ENCODE peak calls at places on chromosomes 4 and X, in nine cellular contexts. L is right lobe of liver, X is HCT116, Q is ovary, A is transverse colon, S is suprapubic skin, B is K562, Y is adrenal gland, R is stomach. U is an unnamed sample.

GRCh38 chrX:21384178-21384577 is 10.0 kb downstream of the CNKSR2 start:
- DNase-seq in L (no peak), X (no peak), Q (no peak), A (no peak), S (no peak), B (no peak), Y (no peak), R (no peak), U (no peak)

GRCh38 chr4:3708103-3708510 is 58.1 kb upstream of the ADRA2C start:
- DNase-seq in L (peak), X (no peak), Q (peak), A (no peak), S (peak), B (no peak), Y (peak), R (no peak), U (peak)

GRCh38 chr4:80173841-80174240 is 23.5 kb upstream of the PRDM8 start:
- DNase-seq in L (no peak), X (no peak), Q (no peak), A (no peak), S (no peak), B (no peak), Y (no peak), R (no peak), U (no peak)

GRCh38 chr4:168039593-168039992 is 52.7 kb upstream of the ANXA10 start:
- DNase-seq in L (no peak), X (no peak), Q (no peak), A (no peak), S (no peak), B (no peak), Y (no peak), R (no peak), U (no peak)

GRCh38 chrX:49995021-49995731 is 72.8 kb downstream of the CLCN5 start:
- DNase-seq in L (no peak), X (peak), Q (no peak), A (no peak), S (no peak), B (peak), Y (no peak), R (no peak), U (no peak)

GRCh38 chrX:82362550-82362949 is 1145.5 kb upstream of the POU3F4 start:
- DNase-seq in L (peak), X (no peak), Q (no peak), A (no peak), S (no peak), B (no peak), Y (no peak), R (no peak), U (no peak)

GRCh38 chrX:93874554-93874953 is 200.5 kb downstream of the FAM133A start:
- DNase-seq in L (no peak), X (no peak), Q (no peak), A (no peak), S (no peak), B (peak), Y (no peak), R (no peak), U (no peak)

GRCh38 chr4:83855044-83855443 is 319.1 kb downstream of the GPAT3 start:
- DNase-seq in L (no peak), X (peak), Q (no peak), A (no peak), S (no peak), B (no peak), Y (no peak), R (no peak), U (no peak)

GRCh38 chr4:96809563-96809962 is 969.7 kb downstream of the PDHA2 start:
- DNase-seq in L (no peak), X (no peak), Q (no peak), A (no peak), S (no peak), B (no peak), Y (no peak), R (no peak), U (no peak)

GRCh38 chr4:6824772-6825402 is 42.4 kb downstream of the KIAA0232 start:
- DNase-seq in L (no peak), X (no peak), Q (no peak), A (no peak), S (no peak), B (no peak), Y (no peak), R (no peak), U (no peak)

DNA sequence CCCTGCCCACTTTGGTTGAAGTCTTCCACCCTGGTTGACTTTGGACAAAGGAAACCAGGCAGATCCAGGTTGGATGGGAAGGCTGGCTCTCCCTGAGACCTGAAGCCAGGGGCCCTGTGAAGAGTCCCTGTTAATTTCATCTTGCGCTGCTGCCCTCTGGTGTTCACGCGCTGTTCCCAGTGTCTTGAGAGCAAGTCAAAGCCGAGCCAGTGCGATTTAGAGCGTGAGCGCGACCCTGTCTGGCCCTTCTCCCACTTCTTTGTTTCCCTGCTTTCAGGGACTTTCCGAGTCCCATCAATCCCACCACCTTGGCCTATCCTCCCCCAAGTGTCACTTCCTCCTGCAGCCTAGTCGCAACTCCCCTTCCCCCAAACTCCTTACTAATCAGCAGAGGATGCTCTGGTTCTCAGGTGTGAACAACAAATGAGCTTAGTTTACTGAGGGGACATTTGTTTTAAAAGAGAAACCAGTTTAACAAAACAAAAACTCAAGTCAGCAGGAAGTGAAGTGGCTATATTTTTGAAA is 25.8 kb upstream of the CHRNA9 start:
- DNase-seq in L (peak), X (peak), Q (peak), A (peak), S (peak), B (peak), Y (peak), R (peak), U (peak)
- H3K4me3 ChIP-seq in L (no peak), X (peak), Q (no peak), A (no peak), S (no peak), B (no peak), Y (no peak), R (no peak), U (no peak)

GRCh38 chr4:176883681-176884418 is 91.1 kb upstream of the VEGFC start:
- DNase-seq in L (no peak), X (no peak), Q (no peak), A (no peak), S (no peak), B (no peak), Y (no peak), R (no peak), U (no peak)
- TF ChIP-seq POLR2A in L (no peak), X (no peak), Q (no peak), A (no peak), S (no peak), B (no peak), Y (no peak), R (no peak), U (no peak)

GRCh38 chr4:88518911-88519310 is 4.7 kb downstream of the PYURF start:
- DNase-seq in L (no peak), X (no peak), Q (no peak), A (no peak), S (no peak), B (no peak), Y (no peak), R (no peak), U (no peak)

GRCh38 chr4:88522702-88523324 is 763 bp downstream of the PYURF start:
- DNase-seq in L (peak), X (no peak), Q (peak), A (peak), S (no peak), B (peak), Y (peak), R (peak), U (peak)

GRCh38 chr4:88526221-88526815 is 2.7 kb upstream of the PYURF start:
- DNase-seq in L (no peak), X (no peak), Q (no peak), A (no peak), S (no peak), B (no peak), Y (peak), R (no peak), U (no peak)

GRCh38 chr4:88527787-88528186 is 4.2 kb upstream of the PYURF start:
- DNase-seq in L (no peak), X (no peak), Q (no peak), A (no peak), S (no peak), B (no peak), Y (no peak), R (no peak), U (no peak)

GRCh38 chr4:88523325-88524129 is at the start of gene PYURF:
- DNase-seq in L (peak), X (peak), Q (peak), A (peak), S (peak), B (peak), Y (peak), R (peak), U (peak)
- TF ChIP-seq CTCF in L (no peak), X (no peak), Q (peak), A (no peak), S (no peak), B (no peak), Y (no peak), R (no peak), U (no peak)

DNA sequence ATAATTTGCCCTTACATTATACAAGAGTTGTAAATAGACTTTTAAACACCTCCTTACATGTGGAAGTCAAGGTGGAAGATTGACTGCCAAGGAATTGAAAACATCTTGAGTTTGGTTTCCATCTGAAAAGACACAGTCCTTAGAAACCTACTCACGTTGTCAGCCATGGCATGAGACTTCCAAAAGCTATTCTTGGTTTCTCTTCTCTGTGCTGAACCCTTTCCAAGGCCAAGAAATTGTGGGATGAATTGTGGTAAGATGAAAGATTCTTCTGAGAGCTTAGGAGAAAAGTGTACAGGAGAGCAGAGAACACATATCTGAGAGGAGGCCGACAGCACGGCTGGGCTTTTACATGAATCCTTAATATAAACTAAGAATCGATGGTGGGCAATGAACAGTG is 370.0 kb downstream of the FBXW7 start:
- DNase-seq in L (no peak), X (no peak), Q (no peak), A (no peak), S (no peak), B (no peak), Y (no peak), R (no peak), U (no peak)
- H3K4me3 ChIP-seq in L (no peak), X (no peak), Q (no peak), A (no peak), S (no peak), B (no peak), Y (no peak), R (no peak), U (no peak)

GRCh38 chrX:110373310-110373709 is 14.7 kb downstream of the RTL9 start:
- DNase-seq in L (no peak), X (no peak), Q (no peak), A (no peak), S (no peak), B (peak), Y (no peak), R (no peak), U (no peak)

DNA sequence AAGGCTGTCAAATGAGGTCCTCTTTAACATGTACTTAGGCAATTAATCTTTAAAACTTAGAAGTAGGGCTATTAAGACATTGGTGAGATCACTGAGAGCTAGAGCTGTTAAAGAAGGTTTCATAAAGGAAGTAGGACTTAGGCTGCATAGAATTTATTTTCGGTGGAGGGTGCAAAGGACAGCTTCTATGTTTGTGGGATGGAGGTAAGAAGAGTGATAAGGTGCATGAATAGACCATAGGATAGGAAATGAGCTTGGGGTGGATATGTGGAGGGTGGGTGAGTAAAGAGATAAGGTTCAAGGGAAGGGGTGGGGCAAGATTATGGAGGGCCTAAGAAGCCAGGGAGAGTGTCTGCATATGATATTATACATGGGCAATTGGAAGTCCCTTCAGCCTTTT is 15.9 kb downstream of the RTL9 start:
- DNase-seq in L (no peak), X (no peak), Q (no peak), A (no peak), S (no peak), B (peak), Y (no peak), R (no peak), U (no peak)
- TF ChIP-seq POLR2A in L (no peak), X (no peak), Q (no peak), A (no peak), S (no peak), B (no peak), Y (no peak), R (no peak), U (no peak)

DNA sequence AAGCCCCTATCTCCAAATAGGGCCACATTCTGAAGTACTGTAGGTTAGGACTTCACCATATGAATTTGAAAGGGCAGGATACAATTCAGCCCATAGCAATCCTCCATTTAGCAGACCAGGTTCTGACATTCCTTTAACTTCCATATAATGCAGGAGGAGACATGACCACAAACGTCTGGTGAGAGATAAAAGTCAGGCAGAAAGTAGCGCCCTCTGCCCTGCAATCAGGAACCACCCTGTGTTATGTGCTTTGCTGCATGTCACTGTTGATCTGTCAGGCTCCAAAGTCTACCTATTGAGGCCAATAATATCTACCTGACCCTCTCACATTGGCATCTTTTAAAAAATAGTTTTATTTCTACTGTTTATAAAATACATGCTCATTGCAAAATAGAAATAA is 30.2 kb upstream of the SEPSECS start:
- DNase-seq in L (no peak), X (no peak), Q (no peak), A (peak), S (no peak), B (peak), Y (no peak), R (no peak), U (no peak)
- TF ChIP-seq CTCF in L (no peak), X (no peak), Q (no peak), A (no peak), S (no peak), B (peak), Y (no peak), R (no peak), U (no peak)

GRCh38 chrX:149631293-149632165 is at the start of gene TMEM185A:
- DNase-seq in L (peak), X (peak), Q (peak), A (peak), S (peak), B (peak), Y (peak), R (peak), U (peak)

GRCh38 chrX:149628768-149629167 is 2.8 kb downstream of the TMEM185A start:
- DNase-seq in L (no peak), X (no peak), Q (no peak), A (no peak), S (no peak), B (no peak), Y (no peak), R (no peak), U (no peak)

GRCh38 chrX:149630681-149631292 is 805 bp downstream of the TMEM185A start:
- DNase-seq in L (no peak), X (no peak), Q (no peak), A (no peak), S (no peak), B (peak), Y (peak), R (no peak), U (no peak)

GRCh38 chrX:149628280-149628679 is 3.3 kb downstream of the TMEM185A start:
- DNase-seq in L (no peak), X (no peak), Q (no peak), A (no peak), S (no peak), B (no peak), Y (no peak), R (no peak), U (no peak)

GRCh38 chrX:149629730-149630387 is 1.7 kb downstream of the TMEM185A start:
- DNase-seq in L (no peak), X (no peak), Q (no peak), A (no peak), S (no peak), B (no peak), Y (no peak), R (no peak), U (no peak)
- H3K4me3 ChIP-seq in L (no peak), X (no peak), Q (no peak), A (no peak), S (peak), B (no peak), Y (peak), R (peak), U (no peak)

GRCh38 chrX:118974088-118974907 is at the start of gene LONRF3:
- DNase-seq in L (peak), X (no peak), Q (peak), A (peak), S (peak), B (peak), Y (peak), R (peak), U (peak)
- TF ChIP-seq POLR2A in L (peak), X (peak), Q (peak), A (peak), S (peak), B (peak), Y (peak), R (no peak), U (peak)

GRCh38 chr4:154989511-154989910 is 208.4 kb downstream of the RBM46 start:
- DNase-seq in L (no peak), X (no peak), Q (no peak), A (no peak), S (no peak), B (no peak), Y (no peak), R (no peak), U (no peak)
- TF ChIP-seq CTCF in L (no peak), X (no peak), Q (no peak), A (no peak), S (no peak), B (no peak), Y (no peak), R (no peak), U (no peak)

GRCh38 chr4:180799798-180800197 is 1443.4 kb upstream of the TENM3 start:
- DNase-seq in L (no peak), X (no peak), Q (no peak), A (no peak), S (no peak), B (no peak), Y (no peak), R (no peak), U (no peak)

GRCh38 chr4:180809439-180809838 is 1433.8 kb upstream of the TENM3 start:
- DNase-seq in L (no peak), X (no peak), Q (no peak), A (no peak), S (no peak), B (no peak), Y (peak), R (no peak), U (no peak)

GRCh38 chr4:180810581-180810980 is 1432.6 kb upstream of the TENM3 start:
- DNase-seq in L (no peak), X (no peak), Q (no peak), A (no peak), S (no peak), B (no peak), Y (no peak), R (no peak), U (no peak)

GRCh38 chr4:180808862-180809261 is 1434.3 kb upstream of the TENM3 start:
- DNase-seq in L (no peak), X (no peak), Q (no peak), A (no peak), S (no peak), B (no peak), Y (peak), R (no peak), U (no peak)

DNA sequence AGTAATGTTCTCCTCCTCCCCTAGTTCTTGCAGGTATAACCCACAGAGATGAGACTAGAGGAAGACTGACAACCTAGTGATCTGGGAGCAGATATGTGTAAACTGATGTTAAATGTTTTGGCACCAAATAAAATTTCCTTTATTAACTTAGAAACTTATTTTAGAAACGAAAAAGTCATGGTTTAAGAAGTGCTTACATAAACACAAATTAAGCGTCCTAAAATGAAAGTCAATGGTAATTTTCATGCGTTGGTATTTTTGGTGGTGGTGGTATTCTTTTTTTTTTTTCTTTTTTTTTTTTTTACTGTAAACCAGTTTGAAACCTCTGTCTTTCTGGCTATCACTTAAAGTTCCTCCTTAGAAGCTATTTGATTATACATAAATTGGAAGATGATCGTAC is 1438.1 kb upstream of the TENM3 start:
- DNase-seq in L (no peak), X (no peak), Q (no peak), A (no peak), S (no peak), B (no peak), Y (no peak), R (no peak), U (no peak)
- H3K4me3 ChIP-seq in L (no peak), X (no peak), Q (no peak), A (no peak), S (no peak), B (no peak), Y (no peak), R (no peak), U (no peak)